ENCODE peak calls at places on chromosomes 4 and X, in nine cellular contexts. Q, A, F, W, E, K, N, J and B are unnamed samples.

GRCh38 chr4:126047114-126047513 is 732.4 kb downstream of the FAT4 start:
- DNase-seq in Q (no peak), A (no peak), F (no peak), W (no peak), E (no peak), K (no peak), N (no peak), J (no peak), B (no peak)

GRCh38 chrX:11064851-11065600 is 46.1 kb upstream of the HCCS start:
- DNase-seq in Q (no peak), A (peak), F (no peak), W (peak), E (no peak), K (no peak), N (no peak), J (no peak), B (no peak)

GRCh38 chr4:3531306-3531886 is 826 bp downstream of the LRPAP1 start:
- DNase-seq in Q (no peak), A (no peak), F (no peak), W (peak), E (no peak), K (no peak), N (no peak), J (no peak), B (no peak)

GRCh38 chr4:10082047-10082446 is 34.6 kb downstream of the WDR1 start:
- DNase-seq in Q (no peak), A (no peak), F (no peak), W (no peak), E (no peak), K (no peak), N (no peak), J (no peak), B (no peak)

GRCh38 chrX:108199691-108200090 is 108.1 kb downstream of the ATG4A start:
- DNase-seq in Q (peak), A (peak), F (no peak), W (peak), E (peak), K (no peak), N (no peak), J (no peak), B (no peak)

GRCh38 chr4:80049402-80049801 is 23.6 kb downstream of the ANTXR2 start:
- DNase-seq in Q (no peak), A (no peak), F (no peak), W (no peak), E (no peak), K (no peak), N (no peak), J (no peak), B (no peak)

GRCh38 chrX:104565791-104566687 is at the start of gene IL1RAPL2:
- DNase-seq in Q (no peak), A (peak), F (peak), W (peak), E (peak), K (no peak), N (no peak), J (no peak), B (no peak)

GRCh38 chr4:40325406-40326019 is 9.6 kb upstream of the CHRNA9 start:
- DNase-seq in Q (peak), A (peak), F (no peak), W (peak), E (peak), K (peak), N (peak), J (no peak), B (peak)

GRCh38 chr4:59759082-59759825 is 1440.9 kb upstream of the ADGRL3 start:
- DNase-seq in Q (no peak), A (no peak), F (no peak), W (no peak), E (no peak), K (no peak), N (no peak), J (no peak), B (no peak)

GRCh38 chrX:112163916-112164315 is 81.3 kb upstream of the TRPC5 start:
- DNase-seq in Q (no peak), A (no peak), F (no peak), W (peak), E (no peak), K (no peak), N (no peak), J (no peak), B (no peak)

GRCh38 chrX:87571965-87572364 is 54.4 kb downstream of the KLHL4 start:
- DNase-seq in Q (no peak), A (no peak), F (no peak), W (peak), E (no peak), K (no peak), N (no peak), J (no peak), B (no peak)

GRCh38 chr4:153222790-153223417 is 18.7 kb downstream of the TRIM2 start:
- DNase-seq in Q (peak), A (peak), F (peak), W (peak), E (peak), K (no peak), N (peak), J (peak), B (no peak)

GRCh38 chrX:154348646-154349358 is 25.6 kb downstream of the FLNA start:
- DNase-seq in Q (no peak), A (no peak), F (no peak), W (no peak), E (peak), K (no peak), N (peak), J (no peak), B (no peak)

GRCh38 chr4:54543088-54543795 is 114.5 kb upstream of the KIT start:
- DNase-seq in Q (no peak), A (peak), F (no peak), W (peak), E (no peak), K (no peak), N (no peak), J (no peak), B (no peak)

GRCh38 chr4:91228659-91229058 is 1075.1 kb upstream of the GRID2 start:
- DNase-seq in Q (no peak), A (peak), F (no peak), W (no peak), E (no peak), K (no peak), N (no peak), J (no peak), B (no peak)

GRCh38 chr4:5993876-5994811 is 24.1 kb downstream of the C4orf50 start:
- DNase-seq in Q (no peak), A (no peak), F (no peak), W (no peak), E (no peak), K (no peak), N (no peak), J (no peak), B (no peak)

GRCh38 chrX:154748712-154749339 is 2.1 kb downstream of the GAB3 start:
- DNase-seq in Q (peak), A (peak), F (no peak), W (peak), E (peak), K (no peak), N (peak), J (no peak), B (peak)

GRCh38 chr4:3871181-3871852 is 105.1 kb downstream of the ADRA2C start:
- DNase-seq in Q (no peak), A (no peak), F (peak), W (no peak), E (peak), K (no peak), N (no peak), J (no peak), B (peak)

GRCh38 chrX:56318076-56318475 is 85.9 kb downstream of the KLF8 start:
- DNase-seq in Q (no peak), A (no peak), F (no peak), W (no peak), E (no peak), K (no peak), N (no peak), J (no peak), B (no peak)

GRCh38 chr4:133921280-133922195 is 280.1 kb downstream of the PABPC4L start:
- DNase-seq in Q (no peak), A (peak), F (no peak), W (peak), E (peak), K (no peak), N (no peak), J (no peak), B (no peak)

GRCh38 chr4:41332666-41333065 is 75.9 kb downstream of the UCHL1 start:
- DNase-seq in Q (no peak), A (no peak), F (no peak), W (no peak), E (no peak), K (no peak), N (no peak), J (no peak), B (no peak)

GRCh38 chr4:102869569-102870227 is 906 bp downstream of the CISD2 start:
- DNase-seq in Q (no peak), A (no peak), F (no peak), W (no peak), E (no peak), K (no peak), N (no peak), J (no peak), B (no peak)

GRCh38 chrX:85243761-85244410 is at the start of the genes SATL1 and ZNF711:
- DNase-seq in Q (no peak), A (no peak), F (peak), W (peak), E (peak), K (no peak), N (peak), J (no peak), B (no peak)

GRCh38 chr4:4368821-4369580 is 17.9 kb upstream of the NSG1 start:
- DNase-seq in Q (no peak), A (no peak), F (no peak), W (no peak), E (no peak), K (no peak), N (no peak), J (no peak), B (no peak)

GRCh38 chrX:16479206-16479869 is 170.6 kb upstream of the S100G start:
- DNase-seq in Q (no peak), A (peak), F (no peak), W (peak), E (no peak), K (no peak), N (no peak), J (no peak), B (no peak)

GRCh38 chr4:69713593-69713992 is 46.8 kb downstream of the SULT1B1 start:
- DNase-seq in Q (no peak), A (no peak), F (no peak), W (peak), E (no peak), K (no peak), N (no peak), J (no peak), B (no peak)

GRCh38 chr4:185201983-185202962 is 1.5 kb downstream of the CFAP97 start:
- DNase-seq in Q (peak), A (no peak), F (no peak), W (peak), E (peak), K (no peak), N (peak), J (no peak), B (peak)

GRCh38 chrX:153971632-153972367 is at the start of gene HCFC1:
- DNase-seq in Q (peak), A (peak), F (peak), W (peak), E (peak), K (peak), N (peak), J (peak), B (peak)

GRCh38 chr4:57866468-57867173 is 756.4 kb upstream of the IGFBP7 start:
- DNase-seq in Q (no peak), A (no peak), F (no peak), W (no peak), E (peak), K (no peak), N (no peak), J (no peak), B (no peak)

GRCh38 chr4:858831-859451 is 33.0 kb upstream of the CPLX1 start:
- DNase-seq in Q (no peak), A (no peak), F (peak), W (no peak), E (no peak), K (no peak), N (no peak), J (no peak), B (no peak)

GRCh38 chr4:86924805-86925204 is 10.0 kb upstream of the AFF1 start:
- DNase-seq in Q (no peak), A (peak), F (no peak), W (peak), E (no peak), K (no peak), N (no peak), J (no peak), B (no peak)

GRCh38 chr4:19224820-19225219 is 1026.9 kb upstream of the SLIT2 start:
- DNase-seq in Q (no peak), A (peak), F (no peak), W (peak), E (peak), K (no peak), N (no peak), J (no peak), B (no peak)